ENCODE peak calls at places on chromosome 11, in four cellular contexts. One of them, this sample, is unnamed.

GRCh38 chr11:126434950-126435335 is 79.5 kb downstream of the ST3GAL4 start:
- DNase-seq in brain microvascular endothelial cell: no peak
- DNase-seq in activated gamma-delta T cell treated with anti-CD3 and anti-CD28 coated beads, Interleukin-2, amount 50 U/mL, for 16 hours: no peak
- DNase-seq in stromal cell of bone marrow: no peak
- DNase-seq in this sample: no peak

GRCh38 chr11:16722945-16723344 is 15.5 kb upstream of the C11orf58 start:
- DNase-seq in brain microvascular endothelial cell: no peak
- DNase-seq in activated gamma-delta T cell treated with anti-CD3 and anti-CD28 coated beads, Interleukin-2, amount 50 U/mL, for 16 hours: no peak
- DNase-seq in stromal cell of bone marrow: no peak
- DNase-seq in this sample: no peak

GRCh38 chr11:12218909-12219308 is 108.5 kb downstream of the MICAL2 start:
- DNase-seq in brain microvascular endothelial cell: no peak
- DNase-seq in activated gamma-delta T cell treated with anti-CD3 and anti-CD28 coated beads, Interleukin-2, amount 50 U/mL, for 16 hours: no peak
- DNase-seq in stromal cell of bone marrow: no peak
- DNase-seq in this sample: peak

GRCh38 chr11:26522912-26523610 is 49.0 kb downstream of the MUC15 start:
- DNase-seq in brain microvascular endothelial cell: peak
- DNase-seq in activated gamma-delta T cell treated with anti-CD3 and anti-CD28 coated beads, Interleukin-2, amount 50 U/mL, for 16 hours: no peak
- DNase-seq in stromal cell of bone marrow: peak
- DNase-seq in this sample: no peak

GRCh38 chr11:59894616-59895015 is 16.0 kb downstream of the OOSP3 start:
- DNase-seq in brain microvascular endothelial cell: no peak
- DNase-seq in activated gamma-delta T cell treated with anti-CD3 and anti-CD28 coated beads, Interleukin-2, amount 50 U/mL, for 16 hours: no peak
- DNase-seq in stromal cell of bone marrow: no peak
- DNase-seq in this sample: no peak

GRCh38 chr11:16898274-16898985 is 115.8 kb downstream of the PLEKHA7 start:
- DNase-seq in brain microvascular endothelial cell: no peak
- DNase-seq in activated gamma-delta T cell treated with anti-CD3 and anti-CD28 coated beads, Interleukin-2, amount 50 U/mL, for 16 hours: no peak
- DNase-seq in stromal cell of bone marrow: no peak
- DNase-seq in this sample: no peak

GRCh38 chr11:132864811-132865576 is 667.3 kb downstream of the OPCML start:
- DNase-seq in brain microvascular endothelial cell: no peak
- DNase-seq in activated gamma-delta T cell treated with anti-CD3 and anti-CD28 coated beads, Interleukin-2, amount 50 U/mL, for 16 hours: no peak
- DNase-seq in stromal cell of bone marrow: no peak
- DNase-seq in this sample: no peak

GRCh38 chr11:116059909-116060308 is 555.7 kb upstream of the CADM1 start:
- DNase-seq in brain microvascular endothelial cell: no peak
- DNase-seq in activated gamma-delta T cell treated with anti-CD3 and anti-CD28 coated beads, Interleukin-2, amount 50 U/mL, for 16 hours: no peak
- DNase-seq in stromal cell of bone marrow: no peak
- DNase-seq in this sample: no peak

GRCh38 chr11:93653566-93653965 is 7.9 kb upstream of the CEP295 start:
- DNase-seq in brain microvascular endothelial cell: no peak
- DNase-seq in activated gamma-delta T cell treated with anti-CD3 and anti-CD28 coated beads, Interleukin-2, amount 50 U/mL, for 16 hours: no peak
- DNase-seq in stromal cell of bone marrow: no peak
- DNase-seq in this sample: no peak

GRCh38 chr11:119505861-119506260 is 82.9 kb upstream of the THY1 start:
- DNase-seq in brain microvascular endothelial cell: no peak
- DNase-seq in activated gamma-delta T cell treated with anti-CD3 and anti-CD28 coated beads, Interleukin-2, amount 50 U/mL, for 16 hours: no peak
- DNase-seq in stromal cell of bone marrow: no peak
- DNase-seq in this sample: no peak

GRCh38 chr11:75773595-75774353 is 5.2 kb downstream of the DGAT2 start:
- DNase-seq in brain microvascular endothelial cell: no peak
- DNase-seq in activated gamma-delta T cell treated with anti-CD3 and anti-CD28 coated beads, Interleukin-2, amount 50 U/mL, for 16 hours: no peak
- DNase-seq in stromal cell of bone marrow: no peak
- DNase-seq in this sample: no peak

GRCh38 chr11:117993988-117994741 is 8.0 kb downstream of the IL10RA start:
- DNase-seq in brain microvascular endothelial cell: no peak
- DNase-seq in activated gamma-delta T cell treated with anti-CD3 and anti-CD28 coated beads, Interleukin-2, amount 50 U/mL, for 16 hours: no peak
- DNase-seq in stromal cell of bone marrow: no peak
- DNase-seq in this sample: no peak

GRCh38 chr11:69075421-69076128 is 26.8 kb downstream of the TPCN2 start:
- DNase-seq in brain microvascular endothelial cell: peak
- DNase-seq in activated gamma-delta T cell treated with anti-CD3 and anti-CD28 coated beads, Interleukin-2, amount 50 U/mL, for 16 hours: no peak
- DNase-seq in stromal cell of bone marrow: peak
- DNase-seq in this sample: no peak

GRCh38 chr11:123196060-123196714 is 1.1 kb upstream of the CLMP start:
- DNase-seq in brain microvascular endothelial cell: no peak
- DNase-seq in activated gamma-delta T cell treated with anti-CD3 and anti-CD28 coated beads, Interleukin-2, amount 50 U/mL, for 16 hours: no peak
- DNase-seq in stromal cell of bone marrow: no peak
- DNase-seq in this sample: no peak

GRCh38 chr11:86069408-86070086 is 663 bp upstream of the PICALM start:
- DNase-seq in brain microvascular endothelial cell: peak
- DNase-seq in activated gamma-delta T cell treated with anti-CD3 and anti-CD28 coated beads, Interleukin-2, amount 50 U/mL, for 16 hours: no peak
- DNase-seq in stromal cell of bone marrow: peak
- DNase-seq in this sample: peak

GRCh38 chr11:12009617-12010321 is 1.3 kb upstream of the DKK3 start:
- DNase-seq in brain microvascular endothelial cell: no peak
- DNase-seq in activated gamma-delta T cell treated with anti-CD3 and anti-CD28 coated beads, Interleukin-2, amount 50 U/mL, for 16 hours: no peak
- DNase-seq in stromal cell of bone marrow: no peak
- DNase-seq in this sample: no peak

GRCh38 chr11:128745296-128746183 is 51.7 kb downstream of the FLI1 start:
- DNase-seq in brain microvascular endothelial cell: no peak
- DNase-seq in activated gamma-delta T cell treated with anti-CD3 and anti-CD28 coated beads, Interleukin-2, amount 50 U/mL, for 16 hours: no peak
- DNase-seq in stromal cell of bone marrow: peak
- DNase-seq in this sample: peak

GRCh38 chr11:1519028-1519736 is 32.6 kb upstream of the MOB2 start:
- DNase-seq in brain microvascular endothelial cell: no peak
- DNase-seq in activated gamma-delta T cell treated with anti-CD3 and anti-CD28 coated beads, Interleukin-2, amount 50 U/mL, for 16 hours: no peak
- DNase-seq in stromal cell of bone marrow: no peak
- DNase-seq in this sample: no peak

GRCh38 chr11:29161216-29161615 is 855.6 kb downstream of the KCNA4 start:
- DNase-seq in brain microvascular endothelial cell: no peak
- DNase-seq in activated gamma-delta T cell treated with anti-CD3 and anti-CD28 coated beads, Interleukin-2, amount 50 U/mL, for 16 hours: no peak
- DNase-seq in stromal cell of bone marrow: no peak
- DNase-seq in this sample: peak

GRCh38 chr11:105520706-105521345 is 89.0 kb upstream of the GRIA4 start:
- DNase-seq in brain microvascular endothelial cell: no peak
- DNase-seq in activated gamma-delta T cell treated with anti-CD3 and anti-CD28 coated beads, Interleukin-2, amount 50 U/mL, for 16 hours: no peak
- DNase-seq in stromal cell of bone marrow: no peak
- DNase-seq in this sample: no peak

GRCh38 chr11:106670069-106670468 is 348.2 kb downstream of the GUCY1A2 start:
- DNase-seq in brain microvascular endothelial cell: no peak
- DNase-seq in activated gamma-delta T cell treated with anti-CD3 and anti-CD28 coated beads, Interleukin-2, amount 50 U/mL, for 16 hours: no peak
- DNase-seq in stromal cell of bone marrow: no peak
- DNase-seq in this sample: no peak

GRCh38 chr11:69008774-69009440 is 4.1 kb downstream of the MRGPRF start:
- DNase-seq in brain microvascular endothelial cell: peak
- DNase-seq in activated gamma-delta T cell treated with anti-CD3 and anti-CD28 coated beads, Interleukin-2, amount 50 U/mL, for 16 hours: no peak
- DNase-seq in stromal cell of bone marrow: peak
- DNase-seq in this sample: peak

GRCh38 chr11:124656759-124657627 is 16.5 kb downstream of the SIAE start:
- DNase-seq in brain microvascular endothelial cell: peak
- DNase-seq in activated gamma-delta T cell treated with anti-CD3 and anti-CD28 coated beads, Interleukin-2, amount 50 U/mL, for 16 hours: no peak
- DNase-seq in stromal cell of bone marrow: no peak
- DNase-seq in this sample: no peak

GRCh38 chr11:92286718-92287117 is 62.1 kb downstream of the FAT3 start:
- DNase-seq in brain microvascular endothelial cell: no peak
- DNase-seq in activated gamma-delta T cell treated with anti-CD3 and anti-CD28 coated beads, Interleukin-2, amount 50 U/mL, for 16 hours: no peak
- DNase-seq in stromal cell of bone marrow: no peak
- DNase-seq in this sample: no peak

GRCh38 chr11:1055990-1056771 is 18.5 kb upstream of the MUC2 start:
- DNase-seq in brain microvascular endothelial cell: no peak
- DNase-seq in activated gamma-delta T cell treated with anti-CD3 and anti-CD28 coated beads, Interleukin-2, amount 50 U/mL, for 16 hours: no peak
- DNase-seq in stromal cell of bone marrow: no peak
- DNase-seq in this sample: no peak

This sample was measured in endothelial cell of umbilical vein.